ENCODE peak calls at places on chromosomes 3 and 15, in four cellular contexts. N is left ventricle myocardium inferior, G is lung, V is psoas muscle. X is an unnamed sample. For H3K36me3, the result is how much of the 10 kb centered on the place peaks cover.

GRCh38 chr3:25313286-25313685 is 114.8 kb upstream of the RARB start:
- DNase-seq in N (no peak), G (no peak), V (no peak), X (no peak)

GRCh38 chr3:120982608-120983320 is 74.8 kb downstream of the STXBP5L start:
- DNase-seq in N (no peak), G (no peak), V (no peak), X (no peak)

GRCh38 chr15:33292718-33293307 is 18.0 kb upstream of the RYR3 start:
- DNase-seq in N (no peak), G (peak), V (peak), X (peak)

GRCh38 chr15:71118881-71119632 is 3.8 kb downstream of the THSD4 start:
- DNase-seq in N (no peak), G (no peak), V (no peak), X (no peak)

GRCh38 chr15:31227235-31227634 is 99.4 kb upstream of the KLF13 start:
- DNase-seq in N (no peak), G (no peak), V (no peak), X (no peak)

GRCh38 chr15:92901053-92901761 is 1.1 kb downstream of the CHD2 start:
- DNase-seq in N (no peak), G (no peak), V (no peak), X (no peak)

GRCh38 chr3:85603378-85603777 is 644.6 kb downstream of the CADM2 start:
- DNase-seq in N (no peak), G (no peak), V (no peak), X (no peak)

GRCh38 chr15:74333662-74334061 is 33.8 kb downstream of the CYP11A1 start:
- DNase-seq in N (no peak), G (no peak), V (no peak), X (no peak)

GRCh38 chr3:32996046-32996754 is 44.8 kb downstream of the CCR4 start:
- DNase-seq in N (no peak), G (no peak), V (no peak), X (no peak)

DNA sequence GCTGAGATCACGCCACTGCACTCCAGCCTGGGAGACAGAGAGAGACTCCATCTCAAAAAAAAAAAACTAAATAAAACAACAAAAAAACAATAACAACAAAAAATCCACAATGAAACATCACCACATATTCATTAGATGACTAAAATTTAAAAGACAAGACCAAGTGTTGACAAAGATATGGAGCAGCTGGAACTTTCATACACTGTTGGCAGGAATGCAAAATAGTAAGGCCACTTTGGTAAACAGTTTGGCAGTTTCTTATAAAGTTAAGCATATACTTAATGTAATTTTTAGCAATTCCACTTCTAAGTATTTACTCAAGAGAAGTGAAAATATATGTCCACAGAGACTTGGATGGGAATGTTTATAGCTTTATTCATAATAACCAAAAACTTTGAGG is 43.2 kb downstream of the RBP2 start:
- DNase-seq in N (no peak), G (no peak), V (no peak), X (no peak)
- H3K36me3 ChIP-seq in N (under half), G (under half), V (under half), X (under half)

GRCh38 chr15:65722191-65722590 is 69.9 kb downstream of the DENND4A start:
- DNase-seq in N (no peak), G (no peak), V (no peak), X (no peak)
- H3K36me3 ChIP-seq in N (half or more), G (under half), V (half or more), X (under half)

DNA sequence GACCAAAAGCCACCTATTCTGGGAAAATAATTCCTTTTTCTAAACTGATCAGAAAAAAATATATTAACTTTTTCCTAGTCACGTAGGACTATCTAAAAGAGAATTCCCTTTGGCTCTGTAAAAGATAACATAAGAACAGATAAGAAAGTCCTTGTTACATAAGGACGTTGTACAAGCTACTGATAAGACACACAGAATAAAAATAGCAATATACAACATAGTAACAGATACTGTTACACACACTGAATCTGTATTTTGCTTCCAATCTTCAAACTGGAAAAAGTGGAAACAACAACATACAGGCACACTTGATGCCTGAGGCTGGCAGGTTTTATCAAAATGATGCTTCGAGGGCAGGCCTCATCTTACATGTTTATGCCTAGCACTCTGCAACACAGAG is 59.8 kb downstream of the SNX4 start:
- DNase-seq in N (no peak), G (no peak), V (no peak), X (no peak)
- H3K36me3 ChIP-seq in N (half or more), G (under half), V (half or more), X (under half)

GRCh38 chr15:48409623-48410022 is 78.4 kb downstream of the DUT start:
- DNase-seq in N (no peak), G (no peak), V (no peak), X (no peak)

GRCh38 chr15:48415036-48415886 is 84.0 kb downstream of the DUT start:
- DNase-seq in N (no peak), G (no peak), V (no peak), X (no peak)

GRCh38 chr15:48414015-48414414 is 82.8 kb downstream of the DUT start:
- DNase-seq in N (no peak), G (no peak), V (no peak), X (no peak)

GRCh38 chr15:48413304-48413703 is 82.1 kb downstream of the DUT start:
- DNase-seq in N (no peak), G (no peak), V (no peak), X (peak)

DNA sequence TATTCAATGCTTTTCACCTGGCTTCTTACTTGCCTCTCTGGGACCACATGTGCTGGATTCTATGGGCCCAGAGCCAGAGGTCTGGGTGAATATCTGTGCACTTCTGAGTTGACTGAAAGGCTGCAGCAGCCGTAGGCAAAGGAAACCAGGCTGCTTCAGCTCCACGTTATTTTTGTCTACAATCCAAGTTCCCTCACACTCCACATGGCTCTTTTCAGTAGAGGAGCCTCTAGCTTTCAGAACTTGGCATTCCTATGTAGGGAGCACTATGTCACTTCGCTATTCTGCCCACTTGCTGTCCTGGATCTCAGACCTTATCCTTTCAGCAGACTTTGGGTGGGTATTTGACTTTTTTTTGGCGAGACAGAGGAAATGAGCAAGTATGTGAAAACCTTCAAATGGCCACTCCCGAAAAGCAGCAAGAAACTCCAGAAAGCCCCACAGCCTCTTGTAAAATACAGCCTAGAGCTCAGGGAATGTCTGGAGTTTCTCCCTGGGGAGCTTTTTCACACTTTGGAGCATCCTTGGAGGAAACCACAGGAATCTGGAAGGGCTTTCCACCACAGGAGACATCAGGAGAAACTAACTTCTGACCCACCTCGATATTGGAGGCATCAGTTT is 80.9 kb downstream of the DUT start:
- DNase-seq in N (no peak), G (no peak), V (no peak), X (no peak)
- H3K36me3 ChIP-seq in N (under half), G (under half), V (under half), X (under half)

DNA sequence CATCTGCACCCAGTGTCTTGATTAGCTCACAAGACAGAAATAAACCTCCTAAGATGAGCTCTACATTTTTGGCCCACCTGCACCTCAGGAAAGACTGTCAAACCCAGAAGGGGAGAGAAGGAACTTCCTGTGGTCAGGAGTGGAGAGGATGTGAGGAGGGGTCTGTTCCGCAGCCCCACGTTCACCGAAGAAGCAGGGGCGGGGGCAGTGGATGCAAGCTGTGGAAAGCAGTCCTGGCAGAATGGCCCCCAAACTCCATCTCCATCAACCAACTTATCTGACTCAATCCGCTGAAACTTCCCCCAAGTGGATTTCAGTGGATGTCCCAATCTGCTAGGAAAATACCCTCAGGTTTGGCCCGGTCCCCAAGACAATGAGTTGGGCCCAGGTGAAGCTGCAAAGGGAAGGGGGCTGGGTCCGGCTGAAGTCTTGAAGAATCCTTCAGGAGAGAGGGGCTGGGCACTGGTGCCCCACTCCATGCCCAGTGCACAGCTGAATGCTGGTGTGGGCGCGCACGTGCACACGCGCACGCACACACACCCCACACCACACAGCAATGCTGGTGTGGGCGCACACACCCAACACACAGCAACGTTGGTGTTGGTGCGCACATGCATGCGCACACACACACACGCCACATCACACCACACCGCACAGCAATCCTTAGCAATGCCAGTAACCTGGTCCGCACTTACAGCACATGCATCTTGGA is 88.5 kb downstream of the LRIG1 start:
- DNase-seq in N (no peak), G (no peak), V (no peak), X (no peak)
- H3K36me3 ChIP-seq in N (under half), G (under half), V (under half), X (under half)

GRCh38 chr3:21357241-21357640 is 393.8 kb downstream of the ZNF385D start:
- DNase-seq in N (no peak), G (no peak), V (no peak), X (no peak)

DNA sequence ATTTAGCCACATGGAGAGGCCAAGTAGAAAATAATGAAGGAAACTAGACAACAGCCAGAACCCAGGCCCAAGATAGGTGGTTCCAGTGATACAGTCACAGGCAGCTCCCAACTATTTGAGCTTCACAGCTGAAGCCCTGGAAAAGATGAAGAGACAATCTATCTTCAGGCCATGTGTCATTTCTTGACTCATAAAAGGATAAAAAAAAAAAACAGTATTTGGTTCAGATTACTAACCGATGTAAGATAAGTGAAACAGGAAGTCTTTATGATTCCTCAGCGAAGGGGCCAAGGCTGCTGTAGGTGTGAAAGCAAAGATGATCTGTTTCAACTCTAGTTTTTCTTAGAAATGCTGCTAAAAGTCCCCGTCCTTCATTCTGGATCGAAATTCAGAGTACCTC is 394.6 kb downstream of the ZNF385D start:
- DNase-seq in N (no peak), G (no peak), V (no peak), X (no peak)
- H3K36me3 ChIP-seq in N (under half), G (under half), V (under half), X (under half)

DNA sequence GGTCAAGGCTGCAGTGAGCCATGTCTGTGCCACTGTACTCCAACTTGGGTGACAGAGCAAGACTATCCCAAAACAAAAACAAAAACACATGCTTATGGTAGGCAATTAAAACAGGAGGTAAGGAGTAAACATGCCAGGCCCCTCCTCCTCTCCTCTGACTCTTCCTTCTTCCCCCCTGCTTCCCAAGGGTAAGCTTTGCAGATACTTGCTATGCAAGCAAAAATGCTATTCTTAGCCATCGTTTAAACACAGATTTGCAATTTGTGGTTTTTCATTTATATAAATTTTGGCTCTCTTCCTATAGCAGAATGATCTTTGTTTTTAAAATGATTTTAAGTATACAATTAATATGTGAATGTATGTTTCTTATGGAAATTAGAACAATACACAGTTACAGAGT is 41.9 kb downstream of the IGF1R start:
- DNase-seq in N (no peak), G (no peak), V (no peak), X (no peak)
- H3K36me3 ChIP-seq in N (under half), G (under half), V (under half), X (under half)

GRCh38 chr15:43762824-43763223 is 13.9 kb downstream of the ELL3 start:
- DNase-seq in N (no peak), G (no peak), V (no peak), X (no peak)
- H3K36me3 ChIP-seq in N (half or more), G (under half), V (half or more), X (under half)

DNA sequence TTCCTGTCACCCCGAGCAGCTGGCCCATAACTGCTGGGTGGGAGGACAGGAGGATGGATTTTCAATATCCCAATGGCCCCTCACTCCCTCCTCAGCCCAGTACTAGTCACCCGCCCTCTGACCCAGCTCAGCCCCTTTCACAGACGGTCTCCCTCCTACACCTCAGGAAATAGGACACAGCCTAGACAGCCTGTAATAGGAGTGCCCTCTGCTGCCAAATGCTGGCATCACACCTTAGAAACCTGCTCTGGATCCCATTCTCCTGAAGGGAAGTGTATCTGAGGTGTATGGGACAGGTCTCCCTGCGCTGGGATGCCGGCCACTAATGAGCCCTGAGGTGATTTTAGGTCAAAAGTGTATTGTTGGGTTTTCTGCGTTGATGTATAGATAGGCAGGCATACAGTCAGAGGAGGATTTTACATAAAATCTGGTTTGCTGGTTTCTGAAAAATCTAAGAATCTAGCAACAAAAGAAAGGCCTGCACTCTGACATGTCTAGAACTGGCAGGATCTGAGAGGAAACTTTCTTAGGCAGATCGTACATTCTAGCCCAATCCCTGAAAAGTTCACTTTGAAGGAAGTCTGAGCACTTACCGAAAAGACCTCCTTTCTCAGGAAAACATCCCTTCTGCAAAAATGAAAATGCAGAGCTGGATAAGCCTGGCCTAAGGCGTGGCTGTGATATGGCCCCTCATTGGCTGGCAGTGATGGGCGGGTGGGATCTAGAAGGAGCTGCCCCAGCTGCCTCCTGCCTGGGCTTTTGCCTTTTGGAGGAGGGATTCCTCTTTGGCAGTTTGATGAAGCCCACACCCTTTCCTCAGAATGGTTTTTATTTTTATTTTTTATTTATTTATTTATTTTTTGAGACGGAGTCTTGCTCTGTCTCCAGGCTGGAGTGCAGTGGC is 3.7 kb upstream of the DZIP1L start:
- DNase-seq in N (peak), G (peak), V (peak), X (peak)
- H3K36me3 ChIP-seq in N (under half), G (under half), V (under half), X (under half)

GRCh38 chr15:98760112-98760826 is 111.9 kb downstream of the IGF1R start:
- DNase-seq in N (peak), G (peak), V (no peak), X (no peak)

GRCh38 chr15:98755781-98756180 is 107.4 kb downstream of the IGF1R start:
- DNase-seq in N (no peak), G (no peak), V (no peak), X (no peak)

GRCh38 chr15:98755138-98755537 is 106.8 kb downstream of the IGF1R start:
- DNase-seq in N (no peak), G (no peak), V (no peak), X (no peak)

GRCh38 chr15:98760975-98761374 is 112.6 kb downstream of the IGF1R start:
- DNase-seq in N (no peak), G (no peak), V (no peak), X (no peak)

DNA sequence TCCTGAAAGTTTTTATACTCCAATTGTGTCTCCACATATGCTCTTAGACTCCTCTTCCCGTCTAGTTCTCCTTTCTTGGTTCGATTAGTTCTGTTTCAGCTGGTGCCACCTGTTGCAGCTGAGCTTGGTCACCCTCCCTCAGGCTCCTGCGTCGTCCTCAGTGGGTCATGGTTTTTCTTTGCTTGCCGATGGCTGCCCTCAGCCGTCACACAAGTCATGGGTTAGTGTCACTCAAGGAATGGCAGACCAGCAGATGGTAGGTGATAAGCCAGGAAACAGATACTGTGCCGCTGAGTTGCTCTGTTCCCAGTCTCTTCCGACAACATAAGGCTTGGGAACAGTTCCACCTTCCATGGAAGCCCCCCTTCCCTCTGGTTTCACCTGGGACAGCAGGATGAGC is 109.9 kb downstream of the IGF1R start:
- DNase-seq in N (no peak), G (no peak), V (no peak), X (no peak)
- H3K36me3 ChIP-seq in N (under half), G (under half), V (under half), X (under half)

X was measured in uterus.